ENCODE peak calls at places on chromosomes 11 and 22, in four cellular contexts. One of them, this sample, is unnamed.

GRCh38 chr11:112962854-112963367 is 1.7 kb downstream of the NCAM1 start:
- DNase-seq in stomach: peak
- DNase-seq in body of pancreas: peak
- DNase-seq in heart left ventricle: peak
- DNase-seq in this sample: no peak

GRCh38 chr22:48827904-48828555 is 999.6 kb downstream of the BRD1 start:
- DNase-seq in body of pancreas: no peak
- DNase-seq in heart left ventricle: no peak
- DNase-seq in stomach: no peak
- DNase-seq in this sample: no peak

GRCh38 chr11:83156996-83157754 is at the start of gene PCF11:
- DNase-seq in stomach: no peak
- DNase-seq in body of pancreas: no peak
- DNase-seq in heart left ventricle: no peak
- DNase-seq in this sample: no peak

GRCh38 chr11:112156153-112156552 is 7.7 kb downstream of the IL18 start:
- DNase-seq in heart left ventricle: no peak
- DNase-seq in body of pancreas: no peak
- DNase-seq in stomach: no peak
- DNase-seq in this sample: no peak

GRCh38 chr22:38462960-38463784 is 4.7 kb upstream of the KDELR3 start:
- DNase-seq in stomach: no peak
- DNase-seq in body of pancreas: peak
- DNase-seq in heart left ventricle: peak
- DNase-seq in this sample: no peak

GRCh38 chr11:114909866-114910265 is 231.5 kb downstream of the NXPE2 start:
- DNase-seq in stomach: no peak
- DNase-seq in body of pancreas: no peak
- DNase-seq in heart left ventricle: no peak
- DNase-seq in this sample: no peak

GRCh38 chr11:11510939-11511338 is 110.9 kb downstream of the GALNT18 start:
- DNase-seq in heart left ventricle: peak
- DNase-seq in body of pancreas: peak
- DNase-seq in stomach: no peak
- DNase-seq in this sample: no peak

GRCh38 chr11:23217072-23217471 is 356.8 kb upstream of the CCDC179 start:
- DNase-seq in body of pancreas: no peak
- DNase-seq in heart left ventricle: no peak
- DNase-seq in stomach: no peak
- DNase-seq in this sample: no peak

GRCh38 chr11:67178421-67178820 is 59.4 kb downstream of the KDM2A start:
- DNase-seq in heart left ventricle: no peak
- DNase-seq in stomach: no peak
- DNase-seq in body of pancreas: no peak
- DNase-seq in this sample: no peak

GRCh38 chr11:113674397-113674685 is 31.8 kb downstream of the TMPRSS5 start:
- DNase-seq in heart left ventricle: no peak
- DNase-seq in stomach: no peak
- DNase-seq in body of pancreas: no peak
- DNase-seq in this sample: no peak

GRCh38 chr11:85948884-85949283 is 93.7 kb downstream of the CCDC83 start:
- DNase-seq in body of pancreas: no peak
- DNase-seq in stomach: no peak
- DNase-seq in heart left ventricle: no peak
- DNase-seq in this sample: no peak

GRCh38 chr11:2930705-2931415 is 1.6 kb upstream of the PHLDA2 start:
- DNase-seq in heart left ventricle: peak
- DNase-seq in stomach: peak
- DNase-seq in body of pancreas: peak
- DNase-seq in this sample: peak

DNA sequence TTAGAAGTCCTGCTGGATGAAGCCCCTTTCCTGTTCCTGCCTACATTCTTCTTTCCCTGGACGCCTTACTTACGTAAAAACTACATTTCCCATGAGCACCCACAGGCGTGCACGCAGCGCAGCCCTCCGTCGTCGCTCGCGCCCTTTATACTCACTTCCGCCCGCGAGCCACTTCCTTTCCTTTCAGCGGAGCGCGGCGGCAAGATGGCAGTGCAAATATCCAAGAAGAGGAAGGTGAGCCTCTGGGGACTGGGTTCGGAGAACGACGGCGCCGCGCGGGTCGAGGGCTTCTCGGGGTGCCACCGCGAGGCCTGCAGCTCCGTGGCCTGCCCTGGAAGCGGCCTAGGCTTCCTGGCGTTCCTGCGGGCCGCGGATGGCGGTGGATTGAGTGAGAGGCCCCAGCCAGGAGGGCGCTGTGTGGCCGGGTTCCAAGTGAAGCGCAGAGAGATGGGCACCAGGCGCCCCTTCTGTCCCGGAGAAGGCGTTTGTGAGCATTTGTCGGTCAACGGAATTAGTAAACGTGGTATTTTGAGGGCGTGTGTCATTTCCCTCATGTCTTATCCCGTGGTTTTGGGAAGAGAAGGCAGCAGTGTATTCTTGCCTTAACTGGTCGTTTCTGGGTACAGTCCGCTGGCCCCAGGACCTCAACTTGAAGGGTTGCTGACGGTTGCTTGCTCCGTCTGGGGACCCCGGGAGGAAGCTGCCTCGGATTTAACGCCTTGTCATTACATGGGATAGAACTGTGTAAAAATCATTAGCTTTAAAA is at the start of gene RPS3:
- DNase-seq in heart left ventricle: peak
- DNase-seq in body of pancreas: peak
- DNase-seq in stomach: peak
- DNase-seq in this sample: peak
- TF ChIP-seq POLR2A in heart left ventricle: no peak
- TF ChIP-seq POLR2A in body of pancreas: peak
- TF ChIP-seq POLR2A in stomach: peak
- TF ChIP-seq POLR2A in this sample: peak

DNA sequence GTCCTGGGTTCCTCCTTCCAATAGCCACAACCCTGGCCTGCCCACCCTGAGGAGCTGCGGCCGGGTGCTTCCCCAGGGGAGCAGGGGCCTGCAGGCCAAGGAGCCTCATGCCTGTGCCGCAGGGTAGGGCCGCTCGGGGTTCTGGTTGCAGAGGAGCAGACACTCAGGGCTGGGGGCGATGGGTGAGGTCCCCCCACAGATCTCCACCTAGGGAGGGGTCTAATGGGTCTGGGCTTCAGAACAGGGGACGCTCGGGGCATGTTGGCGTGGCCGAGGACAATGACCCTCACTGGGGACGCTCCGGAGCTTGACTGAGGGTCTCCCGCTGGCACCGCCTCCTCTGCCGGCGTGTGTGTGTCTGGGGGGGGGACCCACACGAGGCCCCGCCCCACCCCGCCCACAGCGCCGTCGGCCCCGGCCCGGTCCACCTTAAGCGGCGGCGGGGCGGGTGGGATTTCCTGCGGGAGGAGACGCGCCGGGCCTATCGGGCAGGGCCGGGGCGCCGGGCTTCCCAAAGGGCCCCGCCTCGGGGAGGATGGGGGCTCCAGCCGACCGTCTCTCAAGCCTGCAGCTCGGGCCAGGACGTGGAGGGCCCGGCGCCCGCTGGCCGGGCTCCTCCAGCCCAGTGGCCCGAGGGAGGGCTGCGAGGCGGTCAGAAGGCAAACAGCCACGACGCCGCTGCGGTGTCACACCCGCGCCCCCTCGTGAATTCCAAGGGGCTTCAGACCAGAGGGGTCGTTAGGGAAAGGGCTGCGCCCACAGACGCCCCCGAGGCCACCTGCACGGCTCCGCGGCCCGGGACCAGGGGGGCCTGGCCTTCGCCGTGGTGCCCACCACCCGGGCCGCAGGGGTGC is 638 bp upstream of the ZDHHC8 start:
- DNase-seq in stomach: peak
- DNase-seq in body of pancreas: peak
- DNase-seq in heart left ventricle: peak
- DNase-seq in this sample: peak
- TF ChIP-seq POLR2A in stomach: no peak
- TF ChIP-seq POLR2A in body of pancreas: peak
- TF ChIP-seq POLR2A in heart left ventricle: no peak
- TF ChIP-seq POLR2A in this sample: no peak

GRCh38 chr11:122731500-122731913 is 76.0 kb downstream of the UBASH3B start:
- DNase-seq in body of pancreas: no peak
- DNase-seq in heart left ventricle: no peak
- DNase-seq in stomach: no peak
- DNase-seq in this sample: no peak

GRCh38 chr11:122735031-122735430 is 79.5 kb downstream of the UBASH3B start:
- DNase-seq in body of pancreas: no peak
- DNase-seq in heart left ventricle: no peak
- DNase-seq in stomach: no peak
- DNase-seq in this sample: no peak

GRCh38 chr11:122732342-122733300 is 77.1 kb downstream of the UBASH3B start:
- DNase-seq in heart left ventricle: no peak
- DNase-seq in body of pancreas: no peak
- DNase-seq in stomach: no peak
- DNase-seq in this sample: no peak

GRCh38 chr11:122729139-122729538 is 73.6 kb downstream of the UBASH3B start:
- DNase-seq in stomach: no peak
- DNase-seq in body of pancreas: no peak
- DNase-seq in heart left ventricle: no peak
- DNase-seq in this sample: no peak

DNA sequence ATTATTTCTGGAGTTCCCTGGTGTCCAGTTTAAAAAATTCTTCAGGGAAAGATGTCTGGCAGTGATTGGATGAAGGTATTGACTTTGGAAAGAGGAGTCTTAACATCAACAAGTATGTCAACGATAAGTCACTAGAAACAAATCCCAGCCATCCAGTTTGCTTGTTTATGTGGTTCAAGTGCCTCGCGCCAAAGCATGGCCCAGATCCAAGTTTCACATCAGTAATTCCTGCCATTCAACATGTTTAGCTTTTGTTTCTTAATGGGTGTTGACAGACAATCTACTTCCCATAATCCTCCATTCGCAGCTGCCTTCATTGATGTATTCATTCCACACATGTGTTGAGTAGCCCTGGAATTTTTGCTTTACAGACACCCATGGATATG is 77.8 kb downstream of the UBASH3B start:
- DNase-seq in stomach: no peak
- DNase-seq in body of pancreas: peak
- DNase-seq in heart left ventricle: peak
- DNase-seq in this sample: no peak
- TF ChIP-seq POLR2A in stomach: no peak
- TF ChIP-seq POLR2A in body of pancreas: no peak
- TF ChIP-seq POLR2A in heart left ventricle: no peak
- TF ChIP-seq POLR2A in this sample: no peak

DNA sequence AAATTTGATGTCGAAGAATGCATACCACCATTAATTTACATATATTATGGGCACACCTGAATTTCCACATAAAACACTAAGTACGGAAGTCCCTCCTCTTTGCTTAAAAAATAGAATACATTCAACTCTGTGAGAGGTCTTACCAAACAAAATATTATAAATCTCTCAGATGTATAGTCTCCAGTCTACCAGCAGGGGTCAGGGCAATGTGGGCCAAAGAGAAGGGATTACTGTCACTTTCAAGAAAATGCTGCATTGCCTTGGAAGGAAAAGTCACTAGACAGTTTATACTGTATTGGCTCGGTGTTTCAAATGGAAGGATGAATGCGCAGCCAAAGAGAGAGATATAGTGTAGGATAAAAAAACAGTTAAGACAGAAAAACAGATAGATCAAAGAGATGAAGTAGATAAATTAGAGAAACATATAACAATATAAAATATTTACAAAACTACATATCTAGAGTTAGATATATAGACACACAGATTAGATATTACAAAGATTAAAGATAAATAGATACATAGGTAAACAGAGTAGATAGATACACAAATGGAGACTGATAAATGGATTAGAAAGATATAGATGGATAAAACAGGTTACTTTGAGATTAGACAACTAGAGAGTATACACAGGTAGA is 20.9 kb downstream of the SERGEF start:
- DNase-seq in stomach: peak
- DNase-seq in heart left ventricle: no peak
- DNase-seq in body of pancreas: peak
- DNase-seq in this sample: peak
- TF ChIP-seq POLR2A in stomach: no peak
- TF ChIP-seq POLR2A in heart left ventricle: no peak
- TF ChIP-seq POLR2A in body of pancreas: no peak
- TF ChIP-seq POLR2A in this sample: no peak

GRCh38 chr22:21014202-21015050 is 539 bp upstream of the P2RX6 start:
- DNase-seq in stomach: peak
- DNase-seq in heart left ventricle: peak
- DNase-seq in body of pancreas: peak
- DNase-seq in this sample: peak
- TF ChIP-seq POLR2A in stomach: no peak
- TF ChIP-seq POLR2A in heart left ventricle: no peak
- TF ChIP-seq POLR2A in body of pancreas: no peak
- TF ChIP-seq POLR2A in this sample: peak

DNA sequence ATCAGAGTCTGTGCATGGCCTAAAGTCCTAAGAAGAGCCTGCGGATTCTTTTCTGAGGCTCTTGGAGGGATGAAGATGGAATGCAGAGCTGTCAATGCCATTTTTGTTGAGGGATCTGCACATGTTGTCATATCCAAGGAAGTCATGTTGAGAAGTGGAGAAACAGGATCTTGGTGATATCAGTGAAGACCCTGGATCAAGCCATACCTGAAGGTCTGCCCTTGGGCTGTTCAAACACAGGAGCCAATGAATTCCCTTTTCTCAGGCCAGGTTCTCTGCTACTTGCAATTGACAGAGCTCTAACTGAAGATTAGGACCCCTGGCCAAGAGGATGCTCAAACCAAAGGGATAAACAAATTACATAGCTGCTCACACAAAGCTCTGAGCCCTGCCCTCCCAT is 79.6 kb upstream of the GRK3 start:
- DNase-seq in stomach: no peak
- DNase-seq in heart left ventricle: no peak
- DNase-seq in body of pancreas: no peak
- DNase-seq in this sample: no peak
- TF ChIP-seq POLR2A in stomach: no peak
- TF ChIP-seq POLR2A in heart left ventricle: no peak
- TF ChIP-seq POLR2A in body of pancreas: no peak
- TF ChIP-seq POLR2A in this sample: no peak

GRCh38 chr11:46295312-46295995 is 18.0 kb downstream of the CREB3L1 start:
- DNase-seq in body of pancreas: peak
- DNase-seq in heart left ventricle: peak
- DNase-seq in stomach: peak
- DNase-seq in this sample: peak
- TF ChIP-seq POLR2A in body of pancreas: no peak
- TF ChIP-seq POLR2A in heart left ventricle: no peak
- TF ChIP-seq POLR2A in stomach: no peak
- TF ChIP-seq POLR2A in this sample: no peak

GRCh38 chr11:65502852-65503603 is 4.2 kb downstream of the MALAT1 start:
- DNase-seq in body of pancreas: no peak
- DNase-seq in stomach: no peak
- DNase-seq in heart left ventricle: no peak
- DNase-seq in this sample: peak

GRCh38 chr11:65504671-65505433 is 6.0 kb downstream of the MALAT1 start:
- DNase-seq in stomach: no peak
- DNase-seq in heart left ventricle: no peak
- DNase-seq in body of pancreas: no peak
- DNase-seq in this sample: no peak

GRCh38 chr11:65503606-65503922 is 4.7 kb downstream of the MALAT1 start:
- DNase-seq in heart left ventricle: no peak
- DNase-seq in body of pancreas: no peak
- DNase-seq in stomach: no peak
- DNase-seq in this sample: no peak

GRCh38 chr11:65505434-65506315 is 6.8 kb downstream of the MALAT1 start:
- DNase-seq in body of pancreas: peak
- DNase-seq in heart left ventricle: no peak
- DNase-seq in stomach: no peak
- DNase-seq in this sample: no peak

GRCh38 chr11:65503923-65504670 is 5.3 kb downstream of the MALAT1 start:
- DNase-seq in heart left ventricle: no peak
- DNase-seq in body of pancreas: no peak
- DNase-seq in stomach: no peak
- DNase-seq in this sample: peak
- TF ChIP-seq POLR2A in heart left ventricle: no peak
- TF ChIP-seq POLR2A in body of pancreas: peak
- TF ChIP-seq POLR2A in stomach: peak
- TF ChIP-seq POLR2A in this sample: peak

This sample was measured in erythroblast.